ENCODE peak calls at places on chromosome 18, in ten cellular contexts. M, T, N, S, U, L, D, Q, H and K are unnamed samples.

GRCh38 chr18:69757733-69758132 is 189.9 kb downstream of the CD226 start:
- DNase-seq in M (no peak), T (no peak), N (no peak), S (no peak), U (no peak), L (peak), D (no peak), Q (no peak), H (no peak), K (no peak)

GRCh38 chr18:62523631-62524442 is 1.0 kb downstream of the ZCCHC2 start:
- DNase-seq in M (peak), T (peak), N (peak), S (no peak), U (peak), L (peak), D (peak), Q (no peak), H (peak), K (peak)

GRCh38 chr18:62844850-62845643 is 129.7 kb downstream of the PHLPP1 start:
- DNase-seq in M (no peak), T (no peak), N (no peak), S (no peak), U (no peak), L (no peak), D (no peak), Q (no peak), H (no peak), K (no peak)

GRCh38 chr18:7600528-7601248 is 33.6 kb downstream of the PTPRM start:
- DNase-seq in M (no peak), T (no peak), N (no peak), S (no peak), U (no peak), L (no peak), D (no peak), Q (no peak), H (no peak), K (peak)

GRCh38 chr18:58785171-58785805 is 79.4 kb upstream of the ZNF532 start:
- DNase-seq in M (no peak), T (peak), N (peak), S (no peak), U (peak), L (no peak), D (peak), Q (no peak), H (peak), K (no peak)

GRCh38 chr18:4172491-4172890 is 282.6 kb downstream of the DLGAP1 start:
- DNase-seq in M (no peak), T (no peak), N (no peak), S (no peak), U (no peak), L (no peak), D (no peak), Q (no peak), H (no peak), K (no peak)

GRCh38 chr18:54532222-54532621 is 58.8 kb upstream of the DYNAP start:
- DNase-seq in M (no peak), T (no peak), N (no peak), S (no peak), U (no peak), L (peak), D (no peak), Q (no peak), H (no peak), K (no peak)

GRCh38 chr18:43875496-43875895 is 598.2 kb upstream of the SYT4 start:
- DNase-seq in M (no peak), T (no peak), N (no peak), S (no peak), U (no peak), L (no peak), D (no peak), Q (no peak), H (no peak), K (no peak)

GRCh38 chr18:58632557-58632956 is 3.7 kb upstream of the ALPK2 start:
- DNase-seq in M (no peak), T (no peak), N (no peak), S (no peak), U (no peak), L (no peak), D (no peak), Q (no peak), H (no peak), K (no peak)

GRCh38 chr18:58354051-58354450 is 274.8 kb downstream of the ALPK2 start:
- DNase-seq in M (no peak), T (no peak), N (no peak), S (no peak), U (no peak), L (no peak), D (no peak), Q (no peak), H (no peak), K (no peak)

GRCh38 chr18:58609536-58609993 is 19.3 kb downstream of the ALPK2 start:
- DNase-seq in M (no peak), T (no peak), N (no peak), S (peak), U (no peak), L (no peak), D (no peak), Q (no peak), H (no peak), K (no peak)

GRCh38 chr18:2982452-2983172 is 30.3 kb downstream of the LPIN2 start:
- DNase-seq in M (no peak), T (peak), N (no peak), S (peak), U (no peak), L (peak), D (peak), Q (no peak), H (no peak), K (no peak)

GRCh38 chr18:59454909-59455727 is 96.1 kb upstream of the LMAN1 start:
- DNase-seq in M (no peak), T (no peak), N (no peak), S (no peak), U (no peak), L (no peak), D (no peak), Q (no peak), H (no peak), K (no peak)

GRCh38 chr18:5137261-5137660 is 59.8 kb downstream of the AKAIN1 start:
- DNase-seq in M (no peak), T (no peak), N (no peak), S (no peak), U (no peak), L (no peak), D (no peak), Q (no peak), H (no peak), K (no peak)

GRCh38 chr18:51168960-51169662 is 28.4 kb downstream of the MEX3C start:
- DNase-seq in M (no peak), T (no peak), N (no peak), S (no peak), U (no peak), L (no peak), D (no peak), Q (no peak), H (no peak), K (no peak)

GRCh38 chr18:61893304-61893970 is 630 bp upstream of the RNF152 start:
- DNase-seq in M (peak), T (peak), N (no peak), S (no peak), U (peak), L (peak), D (peak), Q (peak), H (peak), K (peak)

GRCh38 chr18:40984856-40985255 is 970.2 kb upstream of the PIK3C3 start:
- DNase-seq in M (no peak), T (peak), N (no peak), S (no peak), U (no peak), L (no peak), D (no peak), Q (no peak), H (no peak), K (no peak)

GRCh38 chr18:68033466-68033865 is 516.9 kb upstream of the DSEL start:
- DNase-seq in M (no peak), T (no peak), N (no peak), S (no peak), U (no peak), L (no peak), D (no peak), Q (no peak), H (no peak), K (no peak)

GRCh38 chr18:62839874-62840713 is 124.8 kb downstream of the PHLPP1 start:
- DNase-seq in M (no peak), T (no peak), N (no peak), S (no peak), U (no peak), L (no peak), D (no peak), Q (no peak), H (no peak), K (no peak)

GRCh38 chr18:60358516-60358915 is 14.1 kb downstream of the MC4R start:
- DNase-seq in M (no peak), T (no peak), N (no peak), S (no peak), U (no peak), L (no peak), D (no peak), Q (no peak), H (no peak), K (no peak)

GRCh38 chr18:33751613-33752221 is 173.7 kb downstream of the ASXL3 start:
- DNase-seq in M (no peak), T (peak), N (no peak), S (no peak), U (no peak), L (peak), D (no peak), Q (no peak), H (no peak), K (no peak)

GRCh38 chr18:6891788-6892187 is 162.3 kb downstream of the ARHGAP28 start:
- DNase-seq in M (no peak), T (no peak), N (no peak), S (no peak), U (no peak), L (no peak), D (no peak), Q (no peak), H (no peak), K (no peak)

GRCh38 chr18:75247041-75247551 is 36.5 kb downstream of the TSHZ1 start:
- DNase-seq in M (no peak), T (no peak), N (no peak), S (no peak), U (no peak), L (no peak), D (no peak), Q (no peak), H (no peak), K (peak)

GRCh38 chr18:14959550-14959949 is 211.6 kb downstream of the ANKRD30B start:
- DNase-seq in M (no peak), T (no peak), N (no peak), S (no peak), U (no peak), L (no peak), D (no peak), Q (no peak), H (no peak), K (no peak)

GRCh38 chr18:5604778-5605177 is 61.0 kb upstream of the EPB41L3 start:
- DNase-seq in M (no peak), T (no peak), N (no peak), S (no peak), U (no peak), L (peak), D (no peak), Q (no peak), H (no peak), K (no peak)

GRCh38 chr18:35653392-35653791 is 71.9 kb downstream of the GALNT1 start:
- DNase-seq in M (no peak), T (no peak), N (no peak), S (no peak), U (no peak), L (no peak), D (no peak), Q (no peak), H (no peak), K (no peak)

GRCh38 chr18:1487457-1487856 is 582.8 kb downstream of the ADCYAP1 start:
- DNase-seq in M (no peak), T (no peak), N (no peak), S (no peak), U (no peak), L (no peak), D (no peak), Q (no peak), H (no peak), K (no peak)

GRCh38 chr18:59907660-59908059 is 7.9 kb downstream of the PMAIP1 start:
- DNase-seq in M (no peak), T (no peak), N (no peak), S (no peak), U (no peak), L (no peak), D (no peak), Q (no peak), H (no peak), K (no peak)

GRCh38 chr18:76495435-76496199 is 575 bp upstream of the ZNF516 start:
- DNase-seq in M (peak), T (no peak), N (no peak), S (peak), U (no peak), L (peak), D (peak), Q (no peak), H (no peak), K (peak)

DNA sequence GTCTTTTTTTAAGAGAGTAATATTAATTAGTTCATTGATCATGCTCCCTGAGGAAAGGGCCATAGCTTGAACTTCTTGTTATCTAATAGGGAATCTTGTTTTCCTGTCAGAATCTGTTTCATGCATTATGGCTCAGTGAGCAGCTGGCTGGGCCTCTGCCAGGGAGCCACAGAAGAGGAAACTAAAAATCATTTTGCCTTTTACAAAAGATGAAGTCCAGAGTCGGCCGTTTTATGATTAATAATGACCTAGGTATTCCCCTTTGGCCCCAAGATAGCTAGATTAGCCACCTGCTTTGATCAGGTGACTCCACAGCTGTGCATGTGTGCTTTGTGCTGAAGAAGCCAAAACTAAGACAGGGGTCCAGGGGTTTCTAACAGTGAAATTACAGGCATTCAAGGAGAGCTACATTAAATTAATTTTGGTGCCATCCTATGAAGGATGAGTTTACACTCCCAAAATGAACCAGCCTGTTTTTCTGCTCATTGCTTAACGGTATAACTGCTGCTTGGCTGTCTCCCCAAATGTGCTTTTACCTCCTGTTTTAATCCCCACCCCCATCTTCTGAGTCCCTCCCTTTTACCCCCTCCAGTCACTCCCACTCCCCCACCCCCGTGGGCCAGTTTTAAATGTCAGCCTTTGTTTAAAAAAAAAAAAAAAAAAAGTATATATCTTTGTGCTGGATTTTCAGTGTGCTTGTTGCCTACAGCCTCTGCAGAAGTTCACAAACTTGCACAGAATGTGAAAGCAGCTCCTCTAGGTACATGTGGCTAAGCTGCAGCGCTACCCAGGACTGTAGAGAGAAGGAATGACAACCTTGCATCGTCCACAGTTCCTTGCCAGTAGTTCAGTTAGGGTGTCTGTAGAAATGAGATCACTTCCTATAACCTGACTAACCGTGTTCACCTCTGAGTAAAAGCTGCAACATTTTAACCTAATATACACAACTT is 93.1 kb downstream of the CABLES1 start:
- DNase-seq in M (no peak), T (peak), N (no peak), S (no peak), U (no peak), L (no peak), D (peak), Q (no peak), H (no peak), K (no peak)
- TF ChIP-seq POLR2AphosphoS5 in M (peak), T (no peak), N (no peak), S (no peak), U (no peak), L (no peak), D (no peak), Q (peak), H (no peak), K (no peak)

GRCh38 chr18:12278765-12279682 is 24.9 kb downstream of the CIDEA start:
- DNase-seq in M (peak), T (peak), N (peak), S (peak), U (peak), L (peak), D (peak), Q (no peak), H (peak), K (peak)
- TF ChIP-seq POLR2AphosphoS5 in M (peak), T (peak), N (peak), S (no peak), U (peak), L (peak), D (peak), Q (no peak), H (peak), K (peak)

DNA sequence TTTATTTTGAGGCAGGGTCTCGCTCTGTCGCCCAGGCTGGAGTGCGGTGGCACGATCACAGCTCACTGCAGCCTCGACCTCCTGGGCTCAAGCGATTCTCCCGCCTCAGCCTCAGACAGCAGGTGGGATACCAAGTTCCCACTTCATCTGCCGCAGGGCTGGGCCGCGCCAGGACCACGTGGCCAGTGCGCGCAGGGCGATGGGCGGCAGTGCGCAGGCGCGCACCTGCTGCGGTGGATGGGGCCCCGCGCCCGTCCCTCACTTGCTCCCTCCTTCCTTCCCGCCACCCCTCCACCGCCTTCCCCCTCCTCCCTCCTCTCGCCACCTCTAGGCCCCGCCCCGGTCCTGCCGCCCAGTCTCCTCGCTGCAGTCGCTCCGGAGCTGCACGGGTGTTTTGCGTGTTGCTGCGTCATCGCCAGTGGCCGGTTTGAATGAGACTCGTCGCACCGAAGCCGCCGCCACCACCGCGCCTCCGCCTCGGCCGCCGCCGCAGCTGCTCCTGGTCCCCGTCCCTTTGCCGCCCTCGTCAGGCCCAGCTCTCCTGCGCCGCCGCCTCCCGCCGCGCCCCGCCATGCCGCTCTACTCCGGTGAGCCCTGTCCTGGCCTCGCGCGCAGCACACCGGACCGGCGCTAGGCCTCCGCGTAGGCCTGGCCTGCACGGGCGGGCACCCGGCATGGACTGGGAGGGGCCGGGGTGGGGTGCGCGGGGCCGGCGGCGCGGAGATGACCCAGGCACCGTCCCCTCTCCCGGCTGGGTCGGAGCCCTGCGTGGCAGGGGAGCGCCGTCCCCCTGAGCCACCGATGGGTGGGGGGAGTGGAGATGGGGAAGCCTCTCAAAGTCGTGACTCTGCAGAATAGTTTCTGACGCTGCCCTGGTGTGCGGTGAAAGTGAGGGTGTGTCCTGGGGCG is at the start of gene USP14:
- DNase-seq in M (peak), T (peak), N (peak), S (peak), U (peak), L (peak), D (peak), Q (peak), H (peak), K (peak)
- TF ChIP-seq POLR2AphosphoS5 in M (peak), T (peak), N (peak), S (peak), U (peak), L (peak), D (peak), Q (no peak), H (peak), K (peak)

DNA sequence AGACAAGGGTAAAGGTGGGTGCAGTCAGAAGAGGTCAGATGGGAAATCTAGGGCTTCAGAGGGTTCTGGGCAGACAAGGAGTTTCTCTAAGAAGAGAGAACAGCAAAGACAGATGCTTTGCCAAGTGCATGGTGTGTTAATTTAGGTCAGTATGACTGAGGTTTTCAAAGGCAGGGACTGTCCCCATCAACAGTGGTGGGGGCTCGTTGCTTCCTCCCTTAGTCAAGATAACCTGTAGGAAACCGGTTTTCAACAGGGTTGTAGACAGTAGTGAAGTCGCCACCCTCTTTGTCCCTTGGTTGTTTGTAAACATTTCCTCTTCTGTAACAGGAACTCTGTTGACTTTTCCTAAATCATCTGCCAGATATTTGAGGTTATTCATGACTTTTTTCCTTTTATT is 11.6 kb downstream of the RAB12 start:
- DNase-seq in M (no peak), T (no peak), N (no peak), S (no peak), U (no peak), L (no peak), D (no peak), Q (no peak), H (no peak), K (no peak)
- TF ChIP-seq POLR2AphosphoS5 in M (no peak), T (no peak), N (no peak), S (no peak), U (no peak), L (no peak), D (no peak), Q (peak), H (no peak), K (no peak)

GRCh38 chr18:48161201-48161910 is 230.9 kb upstream of the SMAD2 start:
- DNase-seq in M (peak), T (peak), N (peak), S (no peak), U (peak), L (peak), D (peak), Q (peak), H (peak), K (peak)
- TF ChIP-seq POLR2AphosphoS5 in M (no peak), T (no peak), N (no peak), S (no peak), U (peak), L (peak), D (peak), Q (no peak), H (peak), K (peak)

GRCh38 chr18:80033181-80034067 is 810 bp upstream of the RBFA start:
- DNase-seq in M (peak), T (no peak), N (peak), S (no peak), U (no peak), L (peak), D (no peak), Q (no peak), H (peak), K (no peak)
- TF ChIP-seq POLR2AphosphoS5 in M (peak), T (peak), N (peak), S (no peak), U (peak), L (peak), D (peak), Q (no peak), H (peak), K (peak)

GRCh38 chr18:23487738-23488625 is 15.3 kb upstream of the RMC1 start:
- DNase-seq in M (no peak), T (peak), N (no peak), S (peak), U (peak), L (peak), D (peak), Q (no peak), H (no peak), K (no peak)
- TF ChIP-seq POLR2AphosphoS5 in M (no peak), T (peak), N (no peak), S (no peak), U (no peak), L (no peak), D (no peak), Q (no peak), H (no peak), K (no peak)